ENCODE peak calls at places on chromosomes 2 and 18, in six cellular contexts. One of them, this sample, is unnamed.
A peak's percentile ranks its signal among the peaks of the same experiment; 100 is the strongest.

GRCh38 chr2:29213871-29214341 is 98.7 kb downstream of the CLIP4 start:
- DNase-seq in PC-3: peak; percentile 83
- DNase-seq in OCI-LY7: no peak
- DNase-seq in SK-N-SH: no peak
- DNase-seq in hepatocyte: no peak
- DNase-seq in neural progenitor cell: no peak
- DNase-seq in this sample: no peak

GRCh38 chr2:74516070-74516633 is 1.9 kb downstream of the TLX2 start:
- DNase-seq in SK-N-SH: peak; percentile 72
- DNase-seq in neural progenitor cell: peak; percentile 82
- DNase-seq in hepatocyte: peak; percentile 53
- DNase-seq in OCI-LY7: no peak
- DNase-seq in PC-3: no peak
- DNase-seq in this sample: peak; percentile 95

GRCh38 chr2:31199206-31199605 is 18.1 kb downstream of the CAPN14 start:
- DNase-seq in SK-N-SH: no peak
- DNase-seq in hepatocyte: no peak
- DNase-seq in neural progenitor cell: no peak
- DNase-seq in PC-3: no peak
- DNase-seq in OCI-LY7: no peak
- DNase-seq in this sample: no peak

GRCh38 chr2:84958135-84959044 is 12.6 kb upstream of the KCMF1 start:
- DNase-seq in PC-3: peak; percentile 99
- DNase-seq in neural progenitor cell: peak; percentile 97
- DNase-seq in OCI-LY7: no peak
- DNase-seq in SK-N-SH: no peak
- DNase-seq in hepatocyte: peak; percentile 75
- DNase-seq in this sample: peak; percentile 100

GRCh38 chr2:137957033-137957432 is 7.2 kb upstream of the HNMT start:
- DNase-seq in SK-N-SH: no peak
- DNase-seq in neural progenitor cell: no peak
- DNase-seq in PC-3: no peak
- DNase-seq in hepatocyte: no peak
- DNase-seq in OCI-LY7: no peak
- DNase-seq in this sample: no peak

GRCh38 chr2:95316466-95317122 is 19.4 kb downstream of the KCNIP3 start:
- DNase-seq in SK-N-SH: no peak
- DNase-seq in OCI-LY7: no peak
- DNase-seq in PC-3: peak; percentile 92
- DNase-seq in hepatocyte: no peak
- DNase-seq in neural progenitor cell: no peak
- DNase-seq in this sample: no peak

GRCh38 chr2:32926708-32927084 is 20.1 kb upstream of the LTBP1 start:
- DNase-seq in PC-3: peak; percentile 18
- DNase-seq in OCI-LY7: peak; percentile 37
- DNase-seq in neural progenitor cell: peak; percentile 55
- DNase-seq in SK-N-SH: no peak
- DNase-seq in hepatocyte: peak; percentile 40
- DNase-seq in this sample: peak; percentile 62

GRCh38 chr2:200860092-200860795 is 4.2 kb downstream of the CLK1 start:
- DNase-seq in hepatocyte: no peak
- DNase-seq in PC-3: no peak
- DNase-seq in neural progenitor cell: no peak
- DNase-seq in SK-N-SH: no peak
- DNase-seq in OCI-LY7: no peak
- DNase-seq in this sample: peak; percentile 8

GRCh38 chr2:234611209-234611608 is 114.3 kb upstream of the ARL4C start:
- DNase-seq in hepatocyte: no peak
- DNase-seq in neural progenitor cell: no peak
- DNase-seq in OCI-LY7: peak; percentile 21
- DNase-seq in SK-N-SH: no peak
- DNase-seq in PC-3: no peak
- DNase-seq in this sample: peak; percentile 68

GRCh38 chr2:122114421-122114820 is 359.0 kb downstream of the TSN start:
- DNase-seq in neural progenitor cell: no peak
- DNase-seq in SK-N-SH: no peak
- DNase-seq in hepatocyte: no peak
- DNase-seq in OCI-LY7: no peak
- DNase-seq in PC-3: no peak
- DNase-seq in this sample: no peak

GRCh38 chr2:19476347-19476746 is 117.9 kb upstream of the OSR1 start:
- DNase-seq in SK-N-SH: no peak
- DNase-seq in OCI-LY7: no peak
- DNase-seq in neural progenitor cell: no peak
- DNase-seq in hepatocyte: no peak
- DNase-seq in PC-3: no peak
- DNase-seq in this sample: no peak

GRCh38 chr18:21270453-21270852 is 28.4 kb downstream of the GREB1L start:
- DNase-seq in OCI-LY7: no peak
- DNase-seq in SK-N-SH: no peak
- DNase-seq in hepatocyte: peak; percentile 45
- DNase-seq in PC-3: no peak
- DNase-seq in neural progenitor cell: no peak
- DNase-seq in this sample: no peak

GRCh38 chr2:119383410-119384140 is 16.8 kb downstream of the DBI start:
- DNase-seq in PC-3: no peak
- DNase-seq in OCI-LY7: peak; percentile 56
- DNase-seq in neural progenitor cell: no peak
- DNase-seq in hepatocyte: peak; percentile 33
- DNase-seq in SK-N-SH: no peak
- DNase-seq in this sample: no peak

GRCh38 chr2:128727914-128728313 is 409.2 kb upstream of the HS6ST1 start:
- DNase-seq in PC-3: peak; percentile 53
- DNase-seq in neural progenitor cell: no peak
- DNase-seq in SK-N-SH: no peak
- DNase-seq in hepatocyte: no peak
- DNase-seq in OCI-LY7: no peak
- DNase-seq in this sample: no peak

GRCh38 chr2:170253721-170254230 is 75.8 kb downstream of the MYO3B start:
- DNase-seq in hepatocyte: no peak
- DNase-seq in SK-N-SH: no peak
- DNase-seq in OCI-LY7: no peak
- DNase-seq in neural progenitor cell: no peak
- DNase-seq in PC-3: no peak
- DNase-seq in this sample: no peak

GRCh38 chr2:25234756-25235155 is 66.4 kb upstream of the POMC start:
- DNase-seq in SK-N-SH: no peak
- DNase-seq in PC-3: no peak
- DNase-seq in hepatocyte: no peak
- DNase-seq in OCI-LY7: no peak
- DNase-seq in neural progenitor cell: no peak
- DNase-seq in this sample: no peak

GRCh38 chr2:32768387-32769174 is 140.7 kb downstream of the TTC27 start:
- DNase-seq in hepatocyte: no peak
- DNase-seq in neural progenitor cell: no peak
- DNase-seq in PC-3: no peak
- DNase-seq in SK-N-SH: no peak
- DNase-seq in OCI-LY7: no peak
- DNase-seq in this sample: no peak

GRCh38 chr2:138209009-138209408 is 244.7 kb downstream of the HNMT start:
- DNase-seq in neural progenitor cell: no peak
- DNase-seq in SK-N-SH: no peak
- DNase-seq in PC-3: peak; percentile 56
- DNase-seq in hepatocyte: no peak
- DNase-seq in OCI-LY7: no peak
- DNase-seq in this sample: no peak

GRCh38 chr18:68083131-68083530 is 566.6 kb upstream of the DSEL start:
- DNase-seq in neural progenitor cell: no peak
- DNase-seq in OCI-LY7: no peak
- DNase-seq in PC-3: no peak
- DNase-seq in SK-N-SH: no peak
- DNase-seq in hepatocyte: no peak
- DNase-seq in this sample: no peak

GRCh38 chr2:179802483-179802882 is 58.9 kb downstream of the ZNF385B start:
- DNase-seq in neural progenitor cell: no peak
- DNase-seq in PC-3: no peak
- DNase-seq in hepatocyte: no peak
- DNase-seq in OCI-LY7: no peak
- DNase-seq in SK-N-SH: no peak
- DNase-seq in this sample: no peak

GRCh38 chr2:171407030-171407707 is 26.6 kb downstream of the METTL8 start:
- DNase-seq in OCI-LY7: no peak
- DNase-seq in neural progenitor cell: no peak
- DNase-seq in PC-3: no peak
- DNase-seq in SK-N-SH: no peak
- DNase-seq in hepatocyte: no peak
- DNase-seq in this sample: no peak

GRCh38 chr2:59900728-59901452 is 652.6 kb downstream of the BCL11A start:
- DNase-seq in PC-3: no peak
- DNase-seq in OCI-LY7: no peak
- DNase-seq in neural progenitor cell: no peak
- DNase-seq in hepatocyte: no peak
- DNase-seq in SK-N-SH: no peak
- DNase-seq in this sample: no peak

GRCh38 chr18:48714873-48715272 is 176.0 kb downstream of the CTIF start:
- DNase-seq in neural progenitor cell: peak; percentile 70
- DNase-seq in PC-3: no peak
- DNase-seq in hepatocyte: peak; percentile 46
- DNase-seq in SK-N-SH: no peak
- DNase-seq in OCI-LY7: no peak
- DNase-seq in this sample: peak; percentile 39

GRCh38 chr2:45123065-45123464 is 113.8 kb upstream of the SIX2 start:
- DNase-seq in PC-3: no peak
- DNase-seq in SK-N-SH: no peak
- DNase-seq in neural progenitor cell: no peak
- DNase-seq in OCI-LY7: no peak
- DNase-seq in hepatocyte: no peak
- DNase-seq in this sample: no peak

GRCh38 chr2:233469261-233470006 is 97.1 kb downstream of the USP40 start:
- DNase-seq in neural progenitor cell: no peak
- DNase-seq in OCI-LY7: no peak
- DNase-seq in PC-3: no peak
- DNase-seq in hepatocyte: no peak
- DNase-seq in SK-N-SH: peak; percentile 64
- DNase-seq in this sample: no peak

GRCh38 chr2:28528206-28528605 is 32.3 kb downstream of the PLB1 start:
- DNase-seq in OCI-LY7: no peak
- DNase-seq in SK-N-SH: no peak
- DNase-seq in PC-3: no peak
- DNase-seq in neural progenitor cell: no peak
- DNase-seq in hepatocyte: no peak
- DNase-seq in this sample: no peak

GRCh38 chr18:68942230-68942629 is 144.3 kb downstream of the CCDC102B start:
- DNase-seq in hepatocyte: no peak
- DNase-seq in OCI-LY7: no peak
- DNase-seq in SK-N-SH: no peak
- DNase-seq in PC-3: no peak
- DNase-seq in neural progenitor cell: no peak
- DNase-seq in this sample: no peak

GRCh38 chr2:217305882-217306281 is 446.0 kb upstream of the TNP1 start:
- DNase-seq in hepatocyte: no peak
- DNase-seq in PC-3: no peak
- DNase-seq in neural progenitor cell: no peak
- DNase-seq in OCI-LY7: no peak
- DNase-seq in SK-N-SH: no peak
- DNase-seq in this sample: no peak

GRCh38 chr18:78765142-78765541 is 214.5 kb upstream of the SALL3 start:
- DNase-seq in neural progenitor cell: no peak
- DNase-seq in PC-3: no peak
- DNase-seq in SK-N-SH: no peak
- DNase-seq in OCI-LY7: no peak
- DNase-seq in hepatocyte: no peak
- DNase-seq in this sample: no peak
- TF ChIP-seq EZH2phosphoT487 in neural progenitor cell: no peak
- TF ChIP-seq EZH2phosphoT487 in PC-3: no peak
- TF ChIP-seq EZH2phosphoT487 in SK-N-SH: no peak
- TF ChIP-seq EZH2phosphoT487 in OCI-LY7: no peak
- TF ChIP-seq EZH2phosphoT487 in hepatocyte: no peak
- TF ChIP-seq EZH2phosphoT487 in this sample: no peak

GRCh38 chr2:15385184-15385583 is 175.9 kb downstream of the NBAS start:
- DNase-seq in PC-3: no peak
- DNase-seq in OCI-LY7: no peak
- DNase-seq in hepatocyte: no peak
- DNase-seq in neural progenitor cell: no peak
- DNase-seq in SK-N-SH: peak; percentile 63
- DNase-seq in this sample: no peak

GRCh38 chr2:15389326-15389700 is 171.8 kb downstream of the NBAS start:
- DNase-seq in neural progenitor cell: no peak
- DNase-seq in hepatocyte: no peak
- DNase-seq in PC-3: no peak
- DNase-seq in SK-N-SH: no peak
- DNase-seq in OCI-LY7: no peak
- DNase-seq in this sample: no peak

GRCh38 chr2:15378148-15378908 is 182.8 kb downstream of the NBAS start:
- DNase-seq in OCI-LY7: peak; percentile 50
- DNase-seq in hepatocyte: no peak
- DNase-seq in SK-N-SH: no peak
- DNase-seq in neural progenitor cell: no peak
- DNase-seq in PC-3: no peak
- DNase-seq in this sample: no peak

GRCh38 chr2:15388406-15389325 is 172.5 kb downstream of the NBAS start:
- DNase-seq in OCI-LY7: no peak
- DNase-seq in PC-3: peak; percentile 10
- DNase-seq in hepatocyte: no peak
- DNase-seq in neural progenitor cell: no peak
- DNase-seq in SK-N-SH: no peak
- DNase-seq in this sample: no peak

DNA sequence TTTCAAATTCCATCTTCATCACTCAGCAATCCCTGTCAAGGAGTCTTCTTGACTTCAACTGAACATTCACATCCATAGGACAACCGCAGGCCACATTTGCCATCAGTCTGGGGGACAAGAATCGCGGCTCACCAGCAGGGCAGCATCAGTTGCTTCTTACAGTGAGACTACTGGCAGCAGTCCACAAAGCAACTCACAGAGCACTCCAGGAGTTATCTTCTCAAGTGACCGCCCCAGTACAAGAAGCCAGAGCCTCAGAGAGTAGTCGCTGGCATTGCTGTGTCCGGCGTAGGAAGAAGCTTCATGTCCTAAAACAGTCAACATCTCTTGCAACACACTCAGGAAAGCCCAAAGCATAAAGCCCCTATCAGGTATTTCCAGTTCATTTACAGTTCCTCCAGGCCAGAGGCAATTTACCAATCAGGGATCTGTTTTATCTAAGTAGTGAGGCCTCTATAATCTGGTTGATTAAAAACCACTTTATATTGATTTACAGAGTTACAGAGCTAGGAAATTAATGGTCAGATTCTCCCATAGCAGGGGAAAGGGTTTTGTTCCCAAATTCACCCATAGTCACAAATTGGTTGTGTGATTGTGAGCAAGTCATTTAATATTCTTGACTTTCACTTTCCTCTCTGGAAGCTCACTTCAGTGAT is 177.3 kb downstream of the NBAS start:
- DNase-seq in PC-3: no peak
- DNase-seq in SK-N-SH: peak; percentile 49
- DNase-seq in hepatocyte: no peak
- DNase-seq in neural progenitor cell: no peak
- DNase-seq in OCI-LY7: no peak
- DNase-seq in this sample: no peak
- TF ChIP-seq EZH2phosphoT487 in PC-3: no peak
- TF ChIP-seq EZH2phosphoT487 in SK-N-SH: no peak
- TF ChIP-seq EZH2phosphoT487 in hepatocyte: no peak
- TF ChIP-seq EZH2phosphoT487 in neural progenitor cell: no peak
- TF ChIP-seq EZH2phosphoT487 in OCI-LY7: no peak
- TF ChIP-seq EZH2phosphoT487 in this sample: no peak

GRCh38 chr2:176769021-176769420 is 443.6 kb upstream of the HNRNPA3 start:
- DNase-seq in neural progenitor cell: no peak
- DNase-seq in OCI-LY7: peak; percentile 79
- DNase-seq in hepatocyte: no peak
- DNase-seq in PC-3: no peak
- DNase-seq in SK-N-SH: no peak
- DNase-seq in this sample: no peak
- TF ChIP-seq EZH2phosphoT487 in neural progenitor cell: no peak
- TF ChIP-seq EZH2phosphoT487 in OCI-LY7: no peak
- TF ChIP-seq EZH2phosphoT487 in hepatocyte: no peak
- TF ChIP-seq EZH2phosphoT487 in PC-3: no peak
- TF ChIP-seq EZH2phosphoT487 in SK-N-SH: no peak
- TF ChIP-seq EZH2phosphoT487 in this sample: no peak

GRCh38 chr2:232236200-232236599 is 142.4 kb upstream of the ALPP start:
- DNase-seq in OCI-LY7: no peak
- DNase-seq in hepatocyte: no peak
- DNase-seq in neural progenitor cell: no peak
- DNase-seq in SK-N-SH: no peak
- DNase-seq in PC-3: peak; percentile 75
- DNase-seq in this sample: no peak
- TF ChIP-seq EZH2phosphoT487 in OCI-LY7: no peak
- TF ChIP-seq EZH2phosphoT487 in hepatocyte: no peak
- TF ChIP-seq EZH2phosphoT487 in neural progenitor cell: no peak
- TF ChIP-seq EZH2phosphoT487 in SK-N-SH: no peak
- TF ChIP-seq EZH2phosphoT487 in PC-3: no peak
- TF ChIP-seq EZH2phosphoT487 in this sample: no peak

This sample was measured in GM23338.